ENCODE peak calls at places on chromosomes 16 and 17, in six cellular contexts. I, E, S, P, H and B are unnamed samples.

GRCh38 chr17:65095465-65095864 is 38.9 kb upstream of the GNA13 start:
- DNase-seq in S (no peak), I (no peak), P (no peak), H (no peak), E (no peak), B (no peak)

GRCh38 chr16:84068783-84069464 is 26.3 kb upstream of the SLC38A8 start:
- DNase-seq in E (no peak), I (no peak), H (no peak), P (no peak), S (no peak), B (no peak)

GRCh38 chr16:88964636-88965035 is 12.4 kb downstream of the CBFA2T3 start:
- DNase-seq in S (no peak), I (no peak), H (no peak), P (no peak), E (no peak), B (no peak)

GRCh38 chr17:65058151-65058550 is 1.6 kb upstream of the GNA13 start:
- DNase-seq in P (no peak), E (no peak), I (no peak), S (no peak), H (no peak), B (no peak)

GRCh38 chr16:90020838-90021382 is 1.7 kb upstream of the DBNDD1 start:
- DNase-seq in S (no peak), H (peak), P (no peak), I (no peak), E (peak), B (peak)

GRCh38 chr17:17568772-17569195 is 22.7 kb downstream of the PEMT start:
- DNase-seq in P (peak), S (peak), I (peak), E (peak), H (peak), B (no peak)

GRCh38 chr16:19713697-19714096 is 4.3 kb downstream of the KNOP1 start:
- DNase-seq in H (no peak), P (no peak), I (no peak), E (peak), S (no peak), B (no peak)

GRCh38 chr17:2709173-2709661 is 2.3 kb downstream of the CLUH start:
- DNase-seq in H (no peak), I (peak), S (peak), E (peak), P (peak), B (peak)

GRCh38 chr17:19019041-19019941 is 14.7 kb upstream of the FAM83G start:
- DNase-seq in H (no peak), P (no peak), I (no peak), E (no peak), S (no peak), B (no peak)

GRCh38 chr17:81737947-81738800 is 26.1 kb downstream of the SLC25A10 start:
- DNase-seq in I (no peak), S (no peak), H (no peak), P (no peak), E (peak), B (no peak)

GRCh38 chr17:61361084-61361483 is 38.6 kb upstream of the TBX2 start:
- DNase-seq in P (no peak), H (peak), E (peak), I (no peak), S (no peak), B (no peak)

GRCh38 chr17:54781389-54781788 is 119.3 kb upstream of the TOM1L1 start:
- DNase-seq in I (no peak), E (no peak), S (no peak), P (no peak), H (no peak), B (no peak)

GRCh38 chr16:88719267-88719932 is 13.1 kb downstream of the CTU2 start:
- DNase-seq in P (no peak), E (peak), I (no peak), H (no peak), S (no peak), B (peak)

DNA sequence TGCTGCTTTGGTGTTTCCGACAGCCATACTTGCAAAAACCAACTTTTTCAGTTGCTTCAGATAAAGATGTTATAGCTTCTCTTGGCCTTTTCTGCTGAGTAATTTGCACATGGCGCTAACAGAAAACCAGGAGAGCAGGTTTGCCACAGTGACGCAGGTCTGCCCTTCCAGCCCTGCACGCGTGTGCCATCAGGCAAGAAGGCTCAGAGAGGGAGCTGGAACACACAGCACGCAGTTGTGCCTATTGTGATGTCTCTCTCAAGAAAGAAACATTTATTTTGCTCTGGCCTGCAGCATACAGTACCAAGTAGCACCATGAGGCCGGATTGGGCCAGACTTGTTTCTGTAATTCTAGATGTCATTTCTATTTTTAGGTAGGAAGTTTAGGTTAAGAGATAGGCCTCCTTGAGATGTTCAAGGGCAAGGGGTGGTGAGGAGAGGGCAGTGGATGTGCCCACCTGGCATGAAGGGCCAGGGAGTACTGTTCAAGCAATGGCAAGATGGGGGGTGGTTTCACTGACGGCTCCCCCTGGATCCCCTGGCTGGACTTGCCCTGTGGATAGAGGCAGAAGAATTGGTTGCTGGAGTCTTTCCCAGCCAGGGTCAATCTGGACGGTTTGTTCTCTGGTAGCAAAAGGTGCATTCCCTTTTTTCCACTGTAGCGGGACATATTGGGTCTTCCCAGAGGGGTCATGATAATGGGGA is 1.9 kb downstream of the CBX2 start:
- DNase-seq in E (peak), H (no peak), S (no peak), I (no peak), P (no peak), B (no peak)
- H3K27ac ChIP-seq in E (no peak), H (no peak), S (no peak), I (no peak), P (no peak), B (no peak)

DNA sequence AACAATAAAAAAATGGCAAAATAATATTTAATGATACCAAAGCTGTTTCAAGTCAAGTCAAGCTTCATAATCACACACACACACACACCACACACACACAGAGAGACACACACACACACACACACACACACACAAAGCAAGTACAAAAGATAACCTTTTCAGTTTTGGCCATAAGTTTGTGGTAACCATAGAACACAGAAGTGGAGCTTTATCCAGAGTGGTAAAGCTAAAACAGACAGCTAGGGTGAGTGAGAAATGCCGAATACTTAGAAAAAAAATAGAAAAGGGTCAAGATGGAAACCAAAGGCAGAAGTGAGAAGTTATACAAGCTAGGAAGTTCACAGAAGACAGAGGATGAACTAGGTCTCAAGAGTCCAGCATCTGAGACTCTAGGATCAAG is 79.0 kb downstream of the HS3ST3A1 start:
- DNase-seq in P (no peak), I (no peak), E (no peak), S (no peak), H (no peak), B (no peak)
- H3K27ac ChIP-seq in P (no peak), I (no peak), E (no peak), S (no peak), H (no peak), B (no peak)

DNA sequence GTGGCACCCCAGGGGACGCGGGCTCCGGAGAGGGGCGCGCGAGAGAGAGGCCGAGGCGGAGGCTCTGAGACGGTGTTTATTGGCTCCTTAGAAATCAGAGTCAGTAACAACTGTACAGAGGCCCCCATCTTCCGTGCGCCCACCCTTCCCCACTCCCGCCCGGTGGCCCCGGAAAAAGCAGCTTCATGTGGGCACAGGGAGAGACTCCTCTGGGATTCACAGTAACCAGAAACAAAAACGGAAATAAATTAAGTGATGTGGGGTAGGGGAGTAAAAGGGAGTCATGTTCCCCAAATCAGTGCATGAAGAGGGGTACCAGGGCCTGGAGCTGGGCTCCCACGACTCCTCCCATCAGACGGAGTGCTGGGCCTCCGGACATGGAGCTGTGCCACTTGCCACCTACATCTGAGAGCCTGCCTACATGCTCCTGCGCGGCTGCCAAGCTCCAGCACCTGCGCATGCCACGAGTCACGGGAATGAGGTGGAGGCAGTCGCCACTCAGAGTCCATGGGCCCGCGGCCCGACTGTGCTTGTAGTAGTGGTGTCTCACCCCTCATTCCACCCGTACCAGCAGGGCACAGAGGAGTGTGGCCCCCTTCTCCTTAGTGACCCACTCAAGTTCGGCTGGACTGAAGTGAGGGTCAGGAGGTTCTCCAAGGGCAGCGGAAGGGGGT is 547 bp upstream of the GPS2 start:
- DNase-seq in P (peak), S (no peak), H (no peak), I (no peak), E (peak), B (no peak)
- H3K27ac ChIP-seq in P (peak), S (peak), H (peak), I (peak), E (peak), B (peak)

DNA sequence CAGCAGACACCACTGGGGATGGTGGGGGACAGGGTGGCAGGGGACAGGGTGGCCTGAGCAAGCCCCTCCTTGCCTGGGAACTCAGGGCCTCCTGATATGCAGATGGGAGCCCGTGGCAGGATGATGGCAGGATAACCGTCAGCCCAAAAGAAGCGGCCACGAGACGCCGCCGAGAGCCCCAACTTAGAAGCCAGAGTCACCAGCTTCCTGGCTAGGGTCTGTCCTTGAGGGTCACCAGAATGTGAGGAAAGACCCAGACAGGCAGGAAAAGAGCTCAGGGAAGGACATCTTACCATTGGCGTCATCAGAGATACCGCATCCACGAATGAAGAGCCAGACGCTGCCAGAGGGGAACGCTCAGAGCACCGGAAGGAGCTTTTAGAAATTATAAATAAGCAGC is 19.4 kb downstream of the RAB40C start:
- DNase-seq in H (no peak), E (no peak), I (no peak), P (no peak), S (no peak), B (no peak)
- H3K27ac ChIP-seq in H (no peak), E (no peak), I (no peak), P (no peak), S (no peak), B (no peak)

GRCh38 chr17:67280279-67280678 is 35.3 kb upstream of the HELZ start:
- DNase-seq in P (no peak), I (no peak), H (peak), S (peak), E (no peak), B (no peak)
- H3K27ac ChIP-seq in P (peak), I (no peak), H (no peak), S (no peak), E (no peak), B (no peak)

DNA sequence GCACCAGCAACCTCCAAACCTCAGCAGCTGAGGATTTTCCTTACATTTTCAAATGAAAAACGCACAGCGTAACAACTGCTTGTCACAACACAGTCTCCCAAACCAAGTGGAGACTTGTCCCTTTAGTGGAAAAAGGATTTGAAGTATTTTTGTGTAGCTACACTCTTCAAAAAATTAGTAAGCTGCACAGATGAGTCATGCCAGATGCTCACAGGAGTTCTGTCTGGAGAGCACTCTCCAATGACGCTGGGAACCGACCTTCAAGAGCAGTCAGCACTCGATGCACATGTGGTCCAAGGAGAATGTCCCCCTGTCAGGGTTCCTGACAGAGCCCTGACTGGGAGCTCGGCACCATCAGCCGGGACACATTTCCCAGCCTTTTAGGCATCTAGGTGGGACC is 39.8 kb downstream of the MAP1LC3B start:
- DNase-seq in H (peak), S (peak), I (no peak), E (peak), P (no peak), B (no peak)
- H3K27ac ChIP-seq in H (no peak), S (peak), I (no peak), E (peak), P (no peak), B (no peak)

DNA sequence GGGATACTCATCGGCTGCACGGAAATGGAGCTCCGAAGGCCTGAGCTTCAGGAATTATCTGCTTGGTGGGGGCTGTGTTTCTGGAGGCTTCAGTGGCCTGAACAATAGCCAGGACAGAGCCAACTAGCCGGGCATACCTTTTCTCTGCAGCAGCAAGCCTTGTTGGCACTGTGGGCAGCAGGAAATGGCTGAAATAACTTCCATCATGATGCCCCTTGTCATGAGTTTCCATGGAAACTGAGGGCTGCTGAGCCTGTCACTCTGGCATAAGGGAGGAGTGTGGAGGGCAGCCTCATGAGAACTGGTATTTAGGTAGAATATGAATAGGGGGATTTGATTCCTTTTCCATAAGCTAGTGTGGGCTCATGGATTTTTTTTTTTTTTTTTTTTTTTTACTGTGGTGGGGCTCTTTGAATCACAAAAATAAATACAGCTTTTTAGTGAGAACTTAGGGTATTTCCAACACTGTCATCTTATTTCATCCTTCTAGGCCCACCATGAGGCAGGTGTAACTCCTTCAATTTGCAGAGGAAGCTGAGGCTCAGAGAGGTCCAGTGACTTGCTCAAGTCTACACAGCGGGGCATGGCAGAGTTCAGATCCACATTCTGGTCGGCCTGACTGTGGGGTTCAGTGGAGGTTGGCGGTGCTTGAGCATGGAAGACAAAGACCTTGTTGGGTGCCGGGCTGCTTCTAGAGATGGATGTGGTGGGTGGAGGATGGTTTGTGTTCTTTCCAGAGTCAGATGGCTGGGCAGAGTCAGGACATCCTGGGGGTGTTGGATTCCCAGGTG is 39.6 kb downstream of the PLCG2 start:
- DNase-seq in P (no peak), H (no peak), I (no peak), S (no peak), E (no peak), B (no peak)
- H3K27ac ChIP-seq in P (no peak), H (no peak), I (peak), S (no peak), E (no peak), B (no peak)

GRCh38 chr17:7572338-7572587 is 7.2 kb upstream of the CD68 start:
- DNase-seq in H (no peak), I (peak), S (no peak), E (no peak), P (no peak), B (no peak)

GRCh38 chr17:7574176-7574953 is 5.1 kb upstream of the CD68 start:
- DNase-seq in I (no peak), H (peak), P (no peak), E (no peak), S (no peak), B (no peak)

GRCh38 chr17:7573324-7574080 is 5.9 kb upstream of the CD68 start:
- DNase-seq in S (peak), H (peak), E (peak), P (peak), I (peak), B (peak)

GRCh38 chr17:7570351-7570750 is 8.6 kb downstream of the SENP3 start:
- DNase-seq in I (no peak), S (no peak), P (no peak), H (no peak), E (no peak), B (no peak)

GRCh38 chr17:7572588-7573323 is 6.7 kb upstream of the CD68 start:
- DNase-seq in P (peak), S (peak), H (peak), I (no peak), E (peak), B (peak)
- H3K27ac ChIP-seq in P (peak), S (peak), H (peak), I (peak), E (peak), B (peak)